ENCODE peak calls at places on chromosomes 11 and 22, in six cellular contexts. J is prostate gland, L is esophagus squamous epithelium, I is heart right ventricle, Z is IMR-90, V is uterus. W is an unnamed sample. For H3K27me3, the result is how much of the 10 kb centered on the place peaks cover.

GRCh38 chr11:69337211-69337721 is 43.3 kb downstream of the MYEOV start:
- DNase-seq in I (no peak), V (no peak), Z (peak), J (no peak), L (no peak), W (no peak)

GRCh38 chr11:23570828-23571227 is 710.6 kb upstream of the CCDC179 start:
- DNase-seq in L (no peak), I (no peak), J (no peak), V (no peak), Z (peak), W (no peak)

GRCh38 chr11:11987503-11988022 is 20.9 kb downstream of the DKK3 start:
- DNase-seq in J (no peak), I (no peak), V (no peak), Z (peak), L (no peak), W (no peak)

GRCh38 chr11:74633406-74634393 is 41.3 kb downstream of the POLD3 start:
- DNase-seq in Z (no peak), V (no peak), J (no peak), L (no peak), I (no peak), W (no peak)

GRCh38 chr11:101807521-101807920 is 107.3 kb upstream of the CEP126 start:
- DNase-seq in L (no peak), I (no peak), Z (no peak), V (no peak), J (no peak), W (no peak)

GRCh38 chr11:2268911-2269600 is 1.3 kb downstream of the ASCL2 start:
- DNase-seq in Z (no peak), J (peak), I (peak), V (peak), L (no peak), W (peak)

GRCh38 chr11:72091292-72091691 is 10.6 kb downstream of the LRRC51 start:
- DNase-seq in J (peak), L (no peak), V (peak), I (peak), Z (peak), W (peak)

GRCh38 chr11:72950685-72951084 is 136.5 kb downstream of the ATG16L2 start:
- DNase-seq in V (no peak), I (no peak), Z (no peak), J (no peak), L (no peak), W (no peak)

GRCh38 chr11:27204527-27204926 is 158.5 kb downstream of the CCDC34 start:
- DNase-seq in Z (no peak), L (no peak), J (no peak), I (no peak), V (no peak), W (no peak)

GRCh38 chr11:88016392-88017020 is 158.7 kb downstream of the RAB38 start:
- DNase-seq in V (peak), J (peak), Z (peak), I (peak), L (peak), W (peak)

GRCh38 chr11:33315822-33316221 is 58.6 kb downstream of the HIPK3 start:
- DNase-seq in I (no peak), Z (no peak), J (no peak), L (no peak), V (no peak), W (no peak)

GRCh38 chr22:49155039-49155808 is 672.4 kb downstream of the BRD1 start:
- DNase-seq in L (no peak), I (no peak), Z (no peak), V (no peak), J (no peak), W (no peak)

GRCh38 chr11:2445948-2446551 is 1.2 kb downstream of the KCNQ1 start:
- DNase-seq in L (no peak), V (no peak), J (no peak), I (no peak), Z (no peak), W (no peak)

GRCh38 chr22:29121124-29121523 is 48.3 kb downstream of the KREMEN1 start:
- DNase-seq in I (no peak), J (no peak), V (no peak), Z (no peak), L (no peak), W (no peak)

GRCh38 chr11:117597083-117597482 is 199.9 kb downstream of the DSCAML1 start:
- DNase-seq in I (peak), J (no peak), Z (peak), V (no peak), L (no peak), W (no peak)

GRCh38 chr11:12674571-12674935 is 332 bp downstream of the TEAD1 start:
- DNase-seq in J (no peak), Z (no peak), L (no peak), I (peak), V (no peak), W (peak)

GRCh38 chr11:36316049-36316448 is 20.0 kb downstream of the PRR5L start:
- DNase-seq in J (no peak), I (no peak), V (no peak), L (no peak), Z (no peak), W (no peak)

GRCh38 chr22:44023404-44024287 is 456 bp upstream of the PARVB start:
- DNase-seq in V (peak), J (no peak), I (no peak), Z (peak), L (no peak), W (no peak)

GRCh38 chr11:19093976-19094375 is 23.0 kb upstream of the ZDHHC13 start:
- DNase-seq in V (no peak), Z (no peak), J (no peak), I (no peak), L (no peak), W (no peak)

GRCh38 chr11:45104006-45104789 is 42.2 kb upstream of the PRDM11 start:
- DNase-seq in V (no peak), I (no peak), L (no peak), Z (no peak), J (no peak), W (no peak)

GRCh38 chr22:32720924-32721323 is 80.6 kb upstream of the TIMP3 start:
- DNase-seq in V (peak), L (no peak), I (no peak), Z (peak), J (no peak), W (no peak)

GRCh38 chr11:57182896-57183295 is 1.1 kb downstream of the LRRC55 start:
- DNase-seq in V (no peak), L (no peak), I (no peak), J (no peak), Z (no peak), W (no peak)

GRCh38 chr11:65900899-65901180 is 652 bp upstream of the FOSL1 start:
- DNase-seq in J (no peak), V (no peak), Z (no peak), I (no peak), L (no peak), W (no peak)
- H3K27me3 ChIP-seq in J (under half), V (under half), Z (under half), I (under half), L (under half), W (under half)

GRCh38 chr11:134139873-134140331 is 71.0 kb downstream of the JAM3 start:
- DNase-seq in L (no peak), I (peak), J (peak), Z (peak), V (peak), W (peak)
- H3K4me3 ChIP-seq in L (no peak), I (no peak), J (no peak), Z (no peak), V (no peak), W (no peak)

GRCh38 chr22:45869448-45869847 is 107.5 kb downstream of the WNT7B start:
- DNase-seq in L (no peak), V (no peak), J (no peak), Z (no peak), I (no peak), W (peak)
- H3K27me3 ChIP-seq in L (under half), V (under half), J (under half), Z (under half), I (under half), W (under half)

GRCh38 chr11:7869467-7869866 is 61.6 kb downstream of the OR10A6 start:
- DNase-seq in V (no peak), Z (no peak), J (no peak), I (no peak), L (no peak), W (no peak)
- H3K4me3 ChIP-seq in V (no peak), Z (no peak), J (no peak), I (no peak), L (no peak), W (no peak)

DNA sequence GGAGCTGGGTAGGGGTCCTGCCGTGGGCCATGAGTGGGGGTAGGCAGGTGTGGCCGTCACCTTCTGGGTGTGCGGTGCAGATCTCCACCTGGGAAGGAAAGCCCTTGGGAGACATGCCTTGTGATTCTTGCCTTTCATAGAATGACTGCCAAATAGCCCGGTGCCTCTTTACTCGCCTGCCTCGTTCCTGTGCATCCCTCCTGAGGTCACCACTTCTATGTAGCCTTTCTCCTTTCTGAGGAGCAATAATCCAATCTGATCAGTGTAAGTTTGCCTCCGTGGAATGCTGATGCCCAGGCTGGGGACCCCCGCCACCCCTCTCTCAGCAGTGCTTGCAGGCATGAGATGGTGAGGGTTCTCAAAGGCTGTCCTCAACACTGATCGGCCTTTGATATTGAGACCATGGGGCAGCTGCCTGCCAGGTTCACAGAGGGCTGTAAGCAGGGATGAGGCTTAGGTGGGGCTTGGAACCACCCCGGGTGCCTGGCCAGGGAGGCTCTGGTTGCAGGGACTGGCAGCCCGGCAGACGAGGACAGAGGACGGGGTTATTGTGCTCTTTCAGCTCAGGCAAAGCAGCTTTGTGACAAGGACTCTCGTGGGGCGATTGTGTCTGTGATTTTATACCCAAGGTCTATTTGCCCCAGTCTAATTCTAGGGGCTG is 86.1 kb upstream of the WNT7B start:
- DNase-seq in J (no peak), I (no peak), Z (no peak), V (peak), L (no peak), W (peak)
- H3K27me3 ChIP-seq in J (under half), I (under half), Z (under half), V (under half), L (under half), W (under half)

W was measured in breast epithelium.